ENCODE peak calls at places on chromosomes 12 and 14, in six cellular contexts. R is K562, W is transverse colon, N is stomach, O is uterus, J is IMR-90. Q is an unnamed sample.

GRCh38 chr12:60042835-60043234 is 447.0 kb downstream of the SLC16A7 start:
- DNase-seq in W (no peak), N (no peak), O (no peak), J (no peak), R (no peak), Q (no peak)

GRCh38 chr14:98144964-98145363 is 1127.0 kb downstream of the BCL11B start:
- DNase-seq in O (no peak), W (no peak), J (no peak), N (no peak), R (no peak), Q (no peak)

GRCh38 chr12:92467886-92468285 is 234.9 kb upstream of the PLEKHG7 start:
- DNase-seq in J (peak; percentile 46), O (no peak), R (no peak), N (no peak), W (no peak), Q (no peak)

GRCh38 chr14:33534636-33535035 is 416.2 kb downstream of the EGLN3 start:
- DNase-seq in J (no peak), W (no peak), R (no peak), O (no peak), N (no peak), Q (no peak)

GRCh38 chr12:109627633-109628032 is 54.0 kb downstream of the MVK start:
- DNase-seq in W (no peak), O (no peak), R (no peak), N (no peak), J (no peak), Q (no peak)

GRCh38 chr12:9888665-9889273 is 7.5 kb downstream of the KLRF2 start:
- DNase-seq in J (no peak), O (no peak), W (no peak), N (no peak), R (no peak), Q (no peak)

GRCh38 chr14:101529079-101529478 is 32.2 kb upstream of the DIO3 start:
- DNase-seq in J (no peak), W (no peak), R (no peak), O (no peak), N (no peak), Q (no peak)

GRCh38 chr12:113065126-113066007 is 8.8 kb downstream of the DTX1 start:
- DNase-seq in N (no peak), O (no peak), R (peak; percentile 75), J (no peak), W (no peak), Q (no peak)

GRCh38 chr12:78121969-78122610 is 291.4 kb downstream of the NAV3 start:
- DNase-seq in N (no peak), J (peak; percentile 28), R (no peak), W (no peak), O (no peak), Q (no peak)

DNA sequence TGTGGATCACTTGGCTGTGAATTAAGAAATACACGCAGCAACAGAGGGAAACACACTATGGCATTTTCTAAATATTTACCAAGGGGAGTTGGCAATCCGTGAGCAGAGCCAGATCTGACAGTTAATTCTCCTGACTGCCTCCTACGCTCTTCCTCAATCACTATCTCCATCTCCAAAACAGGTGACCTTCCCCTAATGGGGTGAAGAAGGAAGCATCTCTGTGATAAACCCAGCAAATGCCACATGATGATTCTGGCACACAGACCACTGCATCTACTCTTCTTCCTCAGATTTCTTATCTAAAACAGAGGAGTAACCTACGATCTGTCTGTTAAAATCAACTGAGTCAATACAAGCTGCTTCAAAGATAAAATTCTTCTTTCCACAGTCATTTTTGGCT is 4.4 kb downstream of the SPTB start:
- DNase-seq in W (no peak), O (no peak), J (no peak), R (no peak), N (no peak), Q (no peak)
- TF ChIP-seq POLR2A in W (no peak), O (no peak), J (no peak), R (no peak), N (no peak), Q (no peak)

GRCh38 chr12:101740566-101740965 is 1.3 kb upstream of the SYCP3 start:
- DNase-seq in J (no peak), O (no peak), W (no peak), R (no peak), N (no peak), Q (no peak)
- H3K4me3 ChIP-seq in J (no peak overlapping the region), O (no peak overlapping the region), W (no peak overlapping the region), R (no peak overlapping the region), N (no peak overlapping the region), Q (no peak overlapping the region)

GRCh38 chr12:1864456-1864855 is 44.1 kb downstream of the LRTM2 start:
- DNase-seq in R (no peak), J (no peak), N (peak; percentile 16), O (no peak), W (no peak), Q (no peak)
- H3K9me3 ChIP-seq in R (no peaks in the 10 kb centered on the region), J (peaks cover 8% of the 10 kb centered on the region), N (no peaks in the 10 kb centered on the region), O (no peaks in the 10 kb centered on the region), W (no peaks in the 10 kb centered on the region), Q (no peaks in the 10 kb centered on the region)

DNA sequence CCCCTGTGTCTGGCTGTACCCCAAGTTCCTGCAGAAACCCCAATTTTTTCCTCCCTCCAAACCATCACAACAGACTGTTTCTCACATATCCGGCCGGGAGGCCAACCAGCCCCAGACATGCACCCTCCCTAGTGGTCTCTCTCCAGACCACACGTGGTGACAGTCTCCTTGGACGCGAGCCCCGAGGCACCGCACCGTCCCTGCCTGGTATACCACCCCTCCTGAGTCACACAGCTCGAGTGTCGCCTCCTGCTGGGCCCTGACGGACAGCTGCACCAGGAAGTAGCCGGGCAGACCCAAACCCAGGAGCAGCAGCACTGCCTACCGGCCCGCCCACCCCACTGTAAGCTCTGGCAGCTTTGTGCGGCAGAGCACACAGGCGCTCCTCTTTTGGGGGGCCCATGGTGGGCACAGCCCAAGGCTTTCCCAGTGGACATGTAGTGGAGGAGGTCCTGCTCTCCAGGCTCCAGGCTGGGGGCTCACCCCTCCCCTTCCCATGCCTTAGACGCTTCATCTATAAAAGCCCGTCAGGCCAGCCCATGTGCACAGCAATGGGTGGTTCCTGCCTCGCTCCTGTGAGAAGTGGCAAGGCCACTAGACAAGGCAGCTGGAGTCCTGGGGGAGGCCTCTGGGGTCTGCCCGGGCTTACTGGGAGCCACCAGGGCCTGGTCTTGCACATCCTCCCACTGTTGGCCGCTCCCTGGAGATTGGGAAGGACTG is 97.5 kb downstream of the RFLNA start:
- DNase-seq in J (peak; percentile 45), N (no peak), W (peak; percentile 40), R (peak; percentile 47), O (no peak), Q (no peak)
- TF ChIP-seq POLR2A in J (no peak), N (no peak), W (no peak), R (no peak), O (no peak), Q (no peak)

DNA sequence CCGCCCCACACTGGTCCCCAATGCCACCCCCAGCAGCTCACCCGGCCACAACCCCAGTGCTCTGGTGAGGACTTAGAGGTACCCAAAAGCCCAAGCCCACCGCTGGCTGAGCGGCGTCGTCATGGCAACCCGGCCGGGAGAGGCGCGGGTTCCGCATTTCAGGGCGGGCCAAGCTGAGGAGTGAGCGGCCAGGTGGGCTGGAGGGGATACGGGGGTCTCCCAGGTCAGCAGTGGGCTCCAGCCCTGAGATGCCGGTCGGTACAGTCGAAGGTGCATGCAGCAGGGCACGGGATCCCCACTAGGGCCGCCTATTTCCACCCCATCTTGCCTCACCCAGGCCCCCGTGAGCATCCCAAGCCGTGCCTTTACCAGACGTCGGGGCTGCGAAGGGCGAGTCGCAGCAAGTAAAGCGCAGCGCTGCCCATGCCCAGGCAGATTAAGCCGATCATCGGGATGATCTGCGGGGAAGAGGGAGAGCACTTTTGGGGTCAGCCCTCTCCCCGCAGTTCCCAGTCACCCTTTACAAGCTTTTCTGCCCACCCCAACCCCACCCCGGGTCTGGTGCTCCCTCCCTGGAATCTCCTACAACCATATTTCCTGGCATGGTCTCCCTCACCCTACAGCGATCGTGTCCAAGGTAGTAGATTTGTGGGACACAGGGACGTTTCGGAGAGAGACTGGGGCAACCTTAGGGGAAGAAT is 6.9 kb downstream of the SHMT2 start:
- DNase-seq in N (no peak), O (no peak), W (no peak), J (no peak), R (no peak), Q (no peak)
- H3K4me3 ChIP-seq in N (no peak overlapping the region), O (no peak overlapping the region), W (no peak overlapping the region), J (no peak overlapping the region), R (no peak overlapping the region), Q (no peak overlapping the region)

GRCh38 chr14:105861985-105862465 is 335.6 kb downstream of the TMEM121 start:
- DNase-seq in N (peak; percentile 23), R (no peak), W (peak; percentile 27), O (no peak), J (no peak), Q (no peak)

GRCh38 chr14:105862581-105863239 is 336.3 kb downstream of the TMEM121 start:
- DNase-seq in N (peak; percentile 20), O (peak; percentile 4), W (peak; percentile 8), J (no peak), R (no peak), Q (no peak)

GRCh38 chr14:105859717-105860614 is 333.6 kb downstream of the TMEM121 start:
- DNase-seq in R (no peak), N (peak; percentile 25), O (peak; percentile 5), J (no peak), W (peak; percentile 16), Q (no peak)

GRCh38 chr14:105858676-105859025 is 332.3 kb downstream of the TMEM121 start:
- DNase-seq in W (peak; percentile 4), R (no peak), N (no peak), O (peak; percentile 10), J (no peak), Q (no peak)

DNA sequence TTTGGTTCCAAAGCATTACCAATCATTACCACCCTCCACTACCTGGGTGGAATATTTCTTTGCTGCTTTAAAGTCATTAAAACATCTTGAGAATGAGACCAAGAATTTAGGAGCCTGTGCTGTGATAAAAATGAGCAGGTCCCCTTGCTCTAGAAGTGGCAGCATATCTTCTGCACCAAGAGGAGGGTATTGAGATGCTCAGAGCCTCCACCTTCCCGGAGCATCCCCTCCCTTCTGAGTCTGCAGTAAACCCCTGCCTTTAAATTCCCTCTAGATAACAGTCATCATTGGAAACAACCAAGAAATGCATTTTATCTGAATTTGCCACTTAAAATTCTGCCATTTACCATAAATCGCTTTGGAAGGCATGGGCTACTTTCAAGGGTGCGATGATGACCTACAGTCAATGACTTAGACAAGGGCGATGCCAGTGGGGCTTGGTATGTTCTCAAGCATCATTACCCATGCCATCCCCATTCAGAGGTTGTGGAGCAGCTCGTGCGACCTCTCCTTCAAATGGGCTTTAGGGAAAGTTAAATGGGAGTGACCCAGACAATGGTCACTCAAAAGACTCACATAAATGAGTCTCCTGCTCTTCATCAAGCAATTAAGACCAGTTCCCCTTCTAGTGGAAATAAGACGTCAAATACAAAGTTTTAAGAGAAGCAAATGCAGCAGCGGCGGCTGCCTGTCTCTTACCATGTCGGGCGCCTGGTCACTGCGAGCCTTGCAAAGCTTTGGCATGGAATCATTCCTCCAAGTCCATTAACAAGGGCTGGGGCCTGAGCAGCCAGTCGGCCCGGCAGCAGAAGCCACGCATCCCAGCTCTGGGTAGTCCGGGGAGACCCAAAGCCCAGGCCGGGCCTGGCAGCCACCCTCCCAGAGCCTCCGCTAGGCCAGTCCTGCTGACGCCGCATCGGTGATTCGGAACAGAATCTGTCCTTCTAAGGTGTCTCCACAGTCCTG is 334.5 kb downstream of the TMEM121 start:
- DNase-seq in W (peak; percentile 14), N (peak; percentile 25), R (no peak), J (no peak), O (peak; percentile 6), Q (no peak)
- H3K9me3 ChIP-seq in W (no peaks in the 10 kb centered on the region), N (no peaks in the 10 kb centered on the region), R (no peaks in the 10 kb centered on the region), J (peaks cover 76% of the 10 kb centered on the region), O (no peaks in the 10 kb centered on the region), Q (no peaks in the 10 kb centered on the region)

Q was measured in prostate gland.